ENCODE peak calls at places on chromosome 9, in six cellular contexts. B, U, V, X, W and C are unnamed samples.

GRCh38 chr9:120841930-120842684 is 615 bp downstream of the PSMD5 start:
- DNase-seq in B (no peak), U (no peak), V (no peak), X (peak), W (no peak), C (no peak)

GRCh38 chr9:35553670-35554543 is 51.2 kb upstream of the TESK1 start:
- DNase-seq in B (peak), U (peak), V (peak), X (peak), W (no peak), C (peak)

GRCh38 chr9:137318976-137319375 is 16.9 kb upstream of the NRARP start:
- DNase-seq in B (no peak), U (no peak), V (no peak), X (peak), W (no peak), C (no peak)

GRCh38 chr9:89483592-89484474 is 14.1 kb downstream of the SEMA4D start:
- DNase-seq in B (no peak), U (no peak), V (no peak), X (no peak), W (no peak), C (no peak)

GRCh38 chr9:10612649-10613398 is at the start of gene PTPRD:
- DNase-seq in B (no peak), U (peak), V (no peak), X (peak), W (peak), C (peak)

GRCh38 chr9:96441798-96442445 is 8.0 kb upstream of the HABP4 start:
- DNase-seq in B (no peak), U (peak), V (no peak), X (peak), W (no peak), C (no peak)

GRCh38 chr9:12702160-12702758 is 9.1 kb downstream of the TYRP1 start:
- DNase-seq in B (peak), U (peak), V (no peak), X (peak), W (peak), C (peak)

GRCh38 chr9:110083866-110084265 is 124.1 kb downstream of the C9orf152 start:
- DNase-seq in B (no peak), U (no peak), V (no peak), X (no peak), W (no peak), C (no peak)

GRCh38 chr9:86795861-86796497 is 151.3 kb downstream of the GAS1 start:
- DNase-seq in B (no peak), U (no peak), V (no peak), X (no peak), W (no peak), C (no peak)

GRCh38 chr9:1707291-1707690 is 307.9 kb upstream of the SMARCA2 start:
- DNase-seq in B (no peak), U (no peak), V (no peak), X (no peak), W (no peak), C (no peak)

GRCh38 chr9:107705521-107705920 is 216.0 kb upstream of the KLF4 start:
- DNase-seq in B (no peak), U (no peak), V (no peak), X (no peak), W (no peak), C (no peak)

GRCh38 chr9:84339523-84339922 is 1.0 kb downstream of the SLC28A3 start:
- DNase-seq in B (no peak), U (no peak), V (no peak), X (no peak), W (no peak), C (no peak)

GRCh38 chr9:101711330-101711941 is 27.0 kb downstream of the GRIN3A start:
- DNase-seq in B (no peak), U (peak), V (no peak), X (peak), W (no peak), C (peak)

GRCh38 chr9:75417471-75417870 is 329.2 kb downstream of the OSTF1 start:
- DNase-seq in B (no peak), U (no peak), V (no peak), X (no peak), W (no peak), C (no peak)

GRCh38 chr9:98263080-98263479 is 7.6 kb upstream of the TBC1D2 start:
- DNase-seq in B (no peak), U (no peak), V (no peak), X (no peak), W (no peak), C (no peak)

GRCh38 chr9:115353681-115354080 is 235.7 kb upstream of the TNC start:
- DNase-seq in B (no peak), U (no peak), V (no peak), X (no peak), W (no peak), C (no peak)

GRCh38 chr9:99059074-99059894 is 45.6 kb upstream of the TGFBR1 start:
- DNase-seq in B (no peak), U (no peak), V (peak), X (peak), W (no peak), C (no peak)

GRCh38 chr9:94782367-94783120 is 56.0 kb downstream of the AOPEP start:
- DNase-seq in B (no peak), U (no peak), V (no peak), X (no peak), W (no peak), C (no peak)

GRCh38 chr9:114681594-114682332 is at the start of gene TEX48:
- DNase-seq in B (peak), U (peak), V (peak), X (peak), W (peak), C (peak)

GRCh38 chr9:121944741-121945191 is 148.3 kb downstream of the TTLL11 start:
- DNase-seq in B (no peak), U (no peak), V (no peak), X (no peak), W (no peak), C (no peak)

GRCh38 chr9:74511333-74511732 is 14.2 kb downstream of the RORB start:
- DNase-seq in B (no peak), U (no peak), V (no peak), X (no peak), W (no peak), C (no peak)

GRCh38 chr9:107282268-107282667 is 811 bp upstream of the RAD23B start:
- DNase-seq in B (no peak), U (no peak), V (no peak), X (peak), W (no peak), C (no peak)

GRCh38 chr9:132348676-132349075 is 6.1 kb downstream of the SETX start:
- DNase-seq in B (no peak), U (no peak), V (no peak), X (no peak), W (no peak), C (no peak)

GRCh38 chr9:32550046-32550608 is 2.0 kb upstream of the SMIM27 start:
- DNase-seq in B (no peak), U (no peak), V (no peak), X (peak), W (no peak), C (no peak)

GRCh38 chr9:134612715-134613114 is 28.9 kb upstream of the COL5A1 start:
- DNase-seq in B (no peak), U (no peak), V (no peak), X (no peak), W (no peak), C (no peak)

GRCh38 chr9:38284039-38284767 is 108.3 kb upstream of the ALDH1B1 start:
- DNase-seq in B (no peak), U (no peak), V (no peak), X (no peak), W (no peak), C (no peak)
- TF ChIP-seq ZNF274 in B (no peak), U (no peak), V (no peak), X (no peak), W (no peak), C (no peak)

GRCh38 chr9:407255-407654 is 192.6 kb downstream of the DOCK8 start:
- DNase-seq in B (no peak), U (no peak), V (no peak), X (no peak), W (no peak), C (no peak)
- TF ChIP-seq ZNF274 in B (no peak), U (no peak), V (no peak), X (no peak), W (no peak), C (no peak)

DNA sequence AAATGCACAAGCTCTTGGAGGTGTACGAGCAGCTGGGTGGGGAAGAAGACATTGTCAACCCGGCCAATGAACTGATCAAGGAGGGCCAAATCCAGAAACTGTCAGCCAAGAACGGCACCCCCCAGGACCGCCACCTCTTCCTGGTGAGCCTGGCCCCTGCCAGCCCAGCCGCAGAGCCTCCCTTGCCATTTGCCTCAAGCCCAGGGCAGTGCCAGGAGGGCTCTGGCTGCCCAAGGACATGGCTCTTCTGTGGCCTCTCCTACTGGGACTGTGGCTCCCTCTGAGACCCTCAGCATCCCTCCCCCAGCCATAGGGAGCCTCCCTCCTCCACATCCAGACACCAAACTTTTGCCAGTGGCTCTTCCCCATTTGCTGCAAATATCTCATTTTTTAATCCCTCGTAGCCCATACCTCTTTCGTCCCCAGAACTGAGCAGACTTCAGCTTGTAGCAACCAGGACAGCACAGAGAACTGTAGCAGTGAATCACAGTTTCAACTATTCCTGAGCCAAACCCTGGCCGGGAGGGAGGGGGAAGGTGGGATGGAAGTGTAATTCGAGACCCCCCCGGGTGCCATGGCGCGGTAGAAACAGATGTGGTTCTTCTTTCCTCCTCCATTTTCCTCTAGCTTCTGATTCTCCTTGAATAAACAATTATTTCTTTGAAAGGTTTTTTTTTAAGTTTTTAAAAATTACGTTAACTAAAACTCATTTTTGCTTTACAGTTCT is 44.5 kb upstream of the SUSD3 start:
- DNase-seq in B (no peak), U (no peak), V (no peak), X (no peak), W (no peak), C (no peak)
- TF ChIP-seq ZNF274 in B (no peak), U (no peak), V (no peak), X (no peak), W (no peak), C (no peak)

GRCh38 chr9:123999668-124000067 is 11.9 kb upstream of the LHX2 start:
- DNase-seq in B (no peak), U (no peak), V (no peak), X (no peak), W (no peak), C (no peak)

GRCh38 chr9:123998970-123999621 is 12.5 kb upstream of the LHX2 start:
- DNase-seq in B (no peak), U (no peak), V (no peak), X (no peak), W (no peak), C (no peak)

GRCh38 chr9:123997665-123998277 is 13.8 kb upstream of the LHX2 start:
- DNase-seq in B (no peak), U (no peak), V (peak), X (no peak), W (no peak), C (no peak)

GRCh38 chr9:123998278-123998925 is 13.2 kb upstream of the LHX2 start:
- DNase-seq in B (no peak), U (no peak), V (no peak), X (no peak), W (no peak), C (no peak)

DNA sequence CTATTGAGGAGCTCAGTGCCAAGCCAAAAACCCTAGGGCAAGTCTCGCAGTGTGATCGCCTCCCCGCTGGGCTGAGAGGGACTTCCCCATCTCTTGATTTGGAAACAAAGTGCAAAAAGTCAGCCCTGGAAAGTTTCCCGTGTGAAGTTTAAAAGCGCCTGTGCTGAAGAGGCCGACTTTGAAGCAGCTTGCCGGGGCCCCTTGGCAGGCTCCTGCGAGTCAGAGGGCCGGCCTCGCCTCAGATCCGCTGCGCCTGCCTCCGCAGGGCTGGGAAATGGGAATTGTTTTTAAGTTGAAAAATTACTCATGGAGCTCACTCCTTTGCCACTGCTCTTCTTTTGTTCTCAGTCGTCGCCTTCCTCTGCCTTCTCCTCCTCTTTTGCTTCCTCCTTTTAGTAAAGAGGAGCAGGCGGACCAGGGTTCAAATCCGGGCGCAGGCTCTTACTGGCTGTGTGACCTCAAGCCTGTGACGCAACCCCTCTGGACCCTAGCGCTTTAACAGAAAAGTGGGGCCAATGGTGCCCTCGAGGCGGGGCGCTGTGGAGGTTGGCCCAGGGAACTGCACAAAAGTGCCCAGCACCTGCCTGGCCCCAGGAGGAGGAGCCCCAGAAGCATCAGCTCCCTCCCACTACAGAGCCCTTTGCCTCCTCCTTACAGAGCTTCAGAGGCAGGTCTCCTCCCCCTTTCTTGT is 14.7 kb upstream of the LHX2 start:
- DNase-seq in B (no peak), U (no peak), V (no peak), X (no peak), W (no peak), C (no peak)
- TF ChIP-seq ZNF274 in B (no peak), U (no peak), V (no peak), X (no peak), W (no peak), C (no peak)

DNA sequence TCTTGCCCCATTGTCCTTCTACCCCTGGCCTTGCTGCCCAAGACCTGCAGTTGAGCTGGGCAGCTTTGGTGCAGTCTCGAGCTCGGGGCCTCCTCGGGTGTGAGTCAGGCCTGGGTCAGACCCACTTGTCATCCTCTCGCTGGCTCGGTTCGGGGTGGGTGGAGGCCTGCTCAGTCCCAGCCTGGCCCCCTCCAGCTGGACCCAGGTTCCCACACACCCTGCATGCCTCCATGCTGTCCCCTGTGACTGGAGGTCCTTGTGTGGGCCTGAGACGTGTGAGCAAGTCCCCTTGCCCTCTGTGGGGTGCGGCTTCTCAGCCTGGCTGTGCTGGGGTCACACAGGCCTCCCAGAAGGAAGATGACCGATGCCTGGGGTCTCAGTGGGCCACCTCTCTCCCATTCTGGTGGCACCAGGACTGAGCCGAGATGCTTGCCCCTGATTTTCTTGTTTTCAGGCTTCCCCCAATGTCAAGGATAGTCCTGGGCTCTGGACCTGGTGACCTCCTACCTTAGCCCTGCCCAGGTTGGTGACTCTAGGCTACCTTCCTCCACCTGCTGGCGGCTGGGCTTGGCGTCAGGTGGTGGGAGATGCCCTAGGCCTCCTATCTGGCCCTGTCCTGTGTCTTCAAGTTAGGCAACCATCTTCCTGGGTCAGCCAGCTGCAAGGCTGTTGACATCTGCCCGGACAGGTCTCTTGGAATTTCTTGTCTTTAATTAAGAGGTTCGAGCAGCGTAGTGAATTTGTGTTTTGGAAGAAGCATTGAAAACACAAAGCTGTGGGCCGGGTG is 15.1 kb downstream of the WNK2 start:
- DNase-seq in B (no peak), U (no peak), V (no peak), X (no peak), W (no peak), C (no peak)
- TF ChIP-seq ZNF274 in B (no peak), U (no peak), V (no peak), X (no peak), W (no peak), C (no peak)

GRCh38 chr9:130276955-130277354 is 11.4 kb downstream of the HMCN2 start:
- DNase-seq in B (no peak), U (no peak), V (no peak), X (no peak), W (no peak), C (no peak)
- TF ChIP-seq ZNF274 in B (no peak), U (no peak), V (no peak), X (no peak), W (no peak), C (no peak)

GRCh38 chr9:135985459-135985774 is 24.2 kb upstream of the UBAC1 start:
- DNase-seq in B (no peak), U (no peak), V (no peak), X (no peak), W (no peak), C (no peak)

GRCh38 chr9:135985889-135986288 is 24.7 kb upstream of the UBAC1 start:
- DNase-seq in B (no peak), U (no peak), V (no peak), X (no peak), W (no peak), C (no peak)

GRCh38 chr9:135982499-135983264 is 21.5 kb upstream of the UBAC1 start:
- DNase-seq in B (no peak), U (no peak), V (no peak), X (no peak), W (no peak), C (no peak)

GRCh38 chr9:135986605-135987004 is 25.4 kb upstream of the UBAC1 start:
- DNase-seq in B (no peak), U (no peak), V (no peak), X (no peak), W (no peak), C (no peak)

DNA sequence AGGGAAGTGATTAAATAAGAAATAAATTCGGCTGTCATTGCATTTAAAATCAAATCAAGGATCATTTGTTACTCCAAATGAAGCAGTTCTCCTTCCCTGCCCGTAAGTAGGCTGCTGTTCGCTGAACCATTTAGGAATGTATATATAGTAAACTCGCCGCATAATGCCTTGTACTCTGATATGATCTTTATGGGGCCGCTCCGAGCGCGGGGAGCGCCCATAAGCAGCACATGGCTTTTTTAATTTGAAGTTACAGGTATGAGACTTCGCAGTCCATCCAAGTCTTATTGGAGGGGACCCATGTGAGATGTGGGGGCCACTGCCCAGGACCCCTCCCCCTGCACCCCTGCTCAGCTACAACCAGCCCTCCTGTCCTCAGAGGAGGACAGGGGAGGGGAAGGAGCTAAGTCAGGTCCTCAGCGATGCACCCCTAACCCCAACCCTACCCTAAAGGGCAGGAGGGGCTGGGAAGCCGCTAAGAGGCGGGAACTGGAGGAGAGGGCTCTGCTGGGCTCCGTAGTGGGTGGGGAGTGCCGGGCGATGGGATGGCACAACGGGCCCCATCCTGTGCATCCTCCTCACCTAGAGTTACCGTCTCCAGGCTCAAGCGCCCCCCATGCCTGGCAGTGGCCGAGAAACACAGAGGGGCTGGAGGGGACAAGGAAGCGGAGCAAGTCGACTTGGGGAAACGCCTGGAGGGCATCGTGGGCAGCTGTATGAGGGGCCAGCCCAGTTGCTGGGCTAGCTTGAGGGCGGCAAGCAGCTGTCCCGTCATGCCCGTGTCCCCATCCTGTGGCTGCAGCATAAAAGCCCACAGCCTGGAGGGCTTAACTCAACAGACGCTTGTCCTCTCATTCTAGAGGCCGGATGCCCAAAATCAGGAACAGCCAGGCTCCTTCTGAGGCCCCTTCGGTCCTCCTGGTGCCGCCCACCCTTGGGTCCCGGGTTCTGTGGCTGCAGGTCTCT is 22.9 kb upstream of the UBAC1 start:
- DNase-seq in B (no peak), U (no peak), V (no peak), X (peak), W (no peak), C (no peak)
- TF ChIP-seq ZNF274 in B (no peak), U (no peak), V (no peak), X (no peak), W (no peak), C (no peak)